ENCODE peak calls at places on chromosome 16, in five cellular contexts. One of them, this sample, is unnamed.

GRCh38 chr16:380837-381787 is 666 bp downstream of the PGAP6 start:
- DNase-seq in transverse colon: no peak
- DNase-seq in right atrium auricular region: no peak
- DNase-seq in ascending aorta: no peak
- DNase-seq in tibial nerve: no peak
- DNase-seq in this sample: no peak

GRCh38 chr16:88686439-88687253 is at the start of gene SNAI3:
- DNase-seq in transverse colon: peak; percentile 95
- DNase-seq in tibial nerve: peak; percentile 44
- DNase-seq in right atrium auricular region: peak; percentile 73
- DNase-seq in ascending aorta: no peak
- DNase-seq in this sample: no peak

GRCh38 chr16:720507-720989 is 398 bp upstream of the ANTKMT start:
- DNase-seq in tibial nerve: no peak
- DNase-seq in transverse colon: peak; percentile 46
- DNase-seq in ascending aorta: no peak
- DNase-seq in right atrium auricular region: no peak
- DNase-seq in this sample: no peak

GRCh38 chr16:593406-593805 is 3.5 kb downstream of the RAB40C start:
- DNase-seq in right atrium auricular region: no peak
- DNase-seq in tibial nerve: no peak
- DNase-seq in ascending aorta: no peak
- DNase-seq in transverse colon: peak; percentile 73
- DNase-seq in this sample: no peak

GRCh38 chr16:72637306-72637705 is 410.6 kb downstream of the ZFHX3 start:
- DNase-seq in right atrium auricular region: no peak
- DNase-seq in tibial nerve: no peak
- DNase-seq in transverse colon: no peak
- DNase-seq in ascending aorta: no peak
- DNase-seq in this sample: no peak

GRCh38 chr16:1308036-1308976 is 1.1 kb upstream of the UBE2I start:
- DNase-seq in ascending aorta: no peak
- DNase-seq in tibial nerve: no peak
- DNase-seq in right atrium auricular region: no peak
- DNase-seq in transverse colon: peak; percentile 37
- DNase-seq in this sample: no peak

GRCh38 chr16:68590201-68590994 is 51.3 kb downstream of the ZFP90 start:
- DNase-seq in tibial nerve: no peak
- DNase-seq in transverse colon: peak; percentile 66
- DNase-seq in right atrium auricular region: no peak
- DNase-seq in ascending aorta: no peak
- DNase-seq in this sample: no peak

GRCh38 chr16:76222087-76222486 is 55.1 kb upstream of the CNTNAP4 start:
- DNase-seq in ascending aorta: no peak
- DNase-seq in transverse colon: no peak
- DNase-seq in tibial nerve: no peak
- DNase-seq in right atrium auricular region: no peak
- DNase-seq in this sample: no peak

GRCh38 chr16:2986623-2987188 is 6.5 kb upstream of the PKMYT1 start:
- DNase-seq in ascending aorta: no peak
- DNase-seq in right atrium auricular region: no peak
- DNase-seq in transverse colon: no peak
- DNase-seq in tibial nerve: no peak
- DNase-seq in this sample: no peak

GRCh38 chr16:51382940-51383339 is 231.9 kb upstream of the SALL1 start:
- DNase-seq in ascending aorta: no peak
- DNase-seq in right atrium auricular region: no peak
- DNase-seq in transverse colon: no peak
- DNase-seq in tibial nerve: no peak
- DNase-seq in this sample: no peak

GRCh38 chr16:50712568-50712914 is 19.1 kb downstream of the NOD2 start:
- DNase-seq in tibial nerve: no peak
- DNase-seq in ascending aorta: no peak
- DNase-seq in right atrium auricular region: no peak
- DNase-seq in transverse colon: no peak
- DNase-seq in this sample: no peak

GRCh38 chr16:89695086-89695874 is 6.2 kb downstream of the SPATA2L start:
- DNase-seq in right atrium auricular region: no peak
- DNase-seq in transverse colon: no peak
- DNase-seq in tibial nerve: no peak
- DNase-seq in ascending aorta: no peak
- DNase-seq in this sample: no peak

GRCh38 chr16:87654826-87655225 is 52.5 kb downstream of the JPH3 start:
- DNase-seq in transverse colon: no peak
- DNase-seq in ascending aorta: no peak
- DNase-seq in right atrium auricular region: no peak
- DNase-seq in tibial nerve: no peak
- DNase-seq in this sample: no peak

GRCh38 chr16:89314357-89314756 is 96.9 kb downstream of the ZNF778 start:
- DNase-seq in right atrium auricular region: no peak
- DNase-seq in ascending aorta: no peak
- DNase-seq in tibial nerve: no peak
- DNase-seq in transverse colon: no peak
- DNase-seq in this sample: no peak

GRCh38 chr16:12482821-12483220 is 320.9 kb downstream of the CPPED1 start:
- DNase-seq in tibial nerve: no peak
- DNase-seq in transverse colon: no peak
- DNase-seq in ascending aorta: no peak
- DNase-seq in right atrium auricular region: no peak
- DNase-seq in this sample: no peak

GRCh38 chr16:53821957-53822625 is 118.1 kb downstream of the FTO start:
- DNase-seq in tibial nerve: no peak
- DNase-seq in transverse colon: no peak
- DNase-seq in right atrium auricular region: no peak
- DNase-seq in ascending aorta: no peak
- DNase-seq in this sample: no peak

GRCh38 chr16:66475232-66475631 is 48.1 kb downstream of the BEAN1 start:
- DNase-seq in tibial nerve: no peak
- DNase-seq in transverse colon: no peak
- DNase-seq in ascending aorta: no peak
- DNase-seq in right atrium auricular region: no peak
- DNase-seq in this sample: no peak

GRCh38 chr16:89172901-89173628 is 1.5 kb downstream of the CDH15 start:
- DNase-seq in ascending aorta: no peak
- DNase-seq in tibial nerve: no peak
- DNase-seq in transverse colon: no peak
- DNase-seq in right atrium auricular region: no peak
- DNase-seq in this sample: no peak

GRCh38 chr16:87854907-87855683 is 14.2 kb downstream of the SLC7A5 start:
- DNase-seq in right atrium auricular region: no peak
- DNase-seq in ascending aorta: no peak
- DNase-seq in tibial nerve: no peak
- DNase-seq in transverse colon: no peak
- DNase-seq in this sample: no peak

GRCh38 chr16:35908942-35909341 is 2449.5 kb downstream of the TP53TG3F start:
- DNase-seq in right atrium auricular region: no peak
- DNase-seq in transverse colon: no peak
- DNase-seq in ascending aorta: no peak
- DNase-seq in tibial nerve: no peak
- DNase-seq in this sample: no peak

GRCh38 chr16:81128726-81129524 is 32.7 kb upstream of the GCSH start:
- DNase-seq in transverse colon: no peak
- DNase-seq in right atrium auricular region: no peak
- DNase-seq in tibial nerve: no peak
- DNase-seq in ascending aorta: no peak
- DNase-seq in this sample: no peak

GRCh38 chr16:12431547-12431946 is 372.1 kb downstream of the CPPED1 start:
- DNase-seq in right atrium auricular region: no peak
- DNase-seq in ascending aorta: no peak
- DNase-seq in transverse colon: no peak
- DNase-seq in tibial nerve: no peak
- DNase-seq in this sample: no peak

GRCh38 chr16:11121083-11121482 is 134.9 kb downstream of the SOCS1 start:
- DNase-seq in right atrium auricular region: no peak
- DNase-seq in ascending aorta: no peak
- DNase-seq in transverse colon: no peak
- DNase-seq in tibial nerve: no peak
- DNase-seq in this sample: no peak

GRCh38 chr16:11118479-11118878 is 137.5 kb downstream of the SOCS1 start:
- DNase-seq in ascending aorta: no peak
- DNase-seq in tibial nerve: no peak
- DNase-seq in transverse colon: no peak
- DNase-seq in right atrium auricular region: no peak
- DNase-seq in this sample: no peak

GRCh38 chr16:11123666-11124065 is 132.3 kb downstream of the SOCS1 start:
- DNase-seq in transverse colon: no peak
- DNase-seq in tibial nerve: no peak
- DNase-seq in right atrium auricular region: no peak
- DNase-seq in ascending aorta: no peak
- DNase-seq in this sample: no peak

GRCh38 chr16:11125936-11126335 is 130.1 kb downstream of the SOCS1 start:
- DNase-seq in right atrium auricular region: no peak
- DNase-seq in transverse colon: no peak
- DNase-seq in tibial nerve: no peak
- DNase-seq in ascending aorta: no peak
- DNase-seq in this sample: no peak

DNA sequence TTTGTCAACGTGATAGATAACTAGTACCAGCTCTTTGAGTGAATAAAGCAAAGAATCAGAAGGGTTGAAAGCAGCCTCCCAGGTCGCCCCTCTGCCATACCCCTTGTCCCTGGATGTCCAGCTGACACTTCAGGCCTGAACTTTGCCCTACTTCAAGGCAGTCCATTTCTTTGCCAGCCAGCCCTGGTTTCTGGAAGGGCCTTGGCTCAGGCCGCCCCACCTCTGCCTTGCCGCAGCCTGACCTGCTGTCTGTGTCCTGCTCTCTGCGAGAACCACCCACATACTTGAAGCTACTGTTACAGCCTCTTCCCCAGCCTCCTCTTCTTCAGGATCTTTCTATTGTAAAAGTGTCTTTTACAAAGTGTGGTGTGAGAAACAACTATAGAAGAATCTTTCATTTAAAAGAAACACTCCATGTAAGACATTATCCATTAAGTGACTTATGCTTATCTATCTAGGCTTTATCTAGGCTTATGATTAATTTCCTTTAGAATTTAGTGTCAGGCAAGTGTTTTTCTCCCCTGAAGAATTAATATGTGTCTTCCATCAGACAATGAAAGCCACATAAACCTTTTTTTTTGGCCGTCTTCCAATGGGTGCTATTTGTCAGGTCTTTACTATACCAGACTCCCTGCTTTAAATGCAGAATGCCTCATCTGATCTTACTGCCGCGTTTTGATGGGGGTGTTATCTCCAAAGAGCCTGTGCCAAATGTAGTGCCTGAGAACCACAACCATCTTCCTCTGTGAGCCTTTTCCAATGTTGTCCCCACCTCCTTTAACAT is 133.9 kb downstream of the SOCS1 start:
- DNase-seq in ascending aorta: no peak
- DNase-seq in tibial nerve: no peak
- DNase-seq in transverse colon: no peak
- DNase-seq in right atrium auricular region: no peak
- DNase-seq in this sample: no peak
- TF ChIP-seq CTCF in ascending aorta: no peak
- TF ChIP-seq CTCF in tibial nerve: no peak
- TF ChIP-seq CTCF in transverse colon: no peak
- TF ChIP-seq CTCF in right atrium auricular region: no peak
- TF ChIP-seq CTCF in this sample: no peak

GRCh38 chr16:28590384-28591340 is 6.2 kb downstream of the SULT1A2 start:
- DNase-seq in ascending aorta: no peak
- DNase-seq in tibial nerve: no peak
- DNase-seq in right atrium auricular region: no peak
- DNase-seq in transverse colon: no peak
- DNase-seq in this sample: no peak

GRCh38 chr16:28589069-28589468 is 7.8 kb downstream of the SULT1A2 start:
- DNase-seq in right atrium auricular region: no peak
- DNase-seq in ascending aorta: no peak
- DNase-seq in tibial nerve: no peak
- DNase-seq in transverse colon: no peak
- DNase-seq in this sample: no peak

GRCh38 chr16:28589930-28590329 is 6.9 kb downstream of the SULT1A2 start:
- DNase-seq in ascending aorta: no peak
- DNase-seq in right atrium auricular region: no peak
- DNase-seq in tibial nerve: no peak
- DNase-seq in transverse colon: no peak
- DNase-seq in this sample: no peak

GRCh38 chr16:28585674-28586073 is 11.2 kb downstream of the SULT1A2 start:
- DNase-seq in right atrium auricular region: no peak
- DNase-seq in tibial nerve: no peak
- DNase-seq in transverse colon: peak; percentile 64
- DNase-seq in ascending aorta: no peak
- DNase-seq in this sample: no peak

DNA sequence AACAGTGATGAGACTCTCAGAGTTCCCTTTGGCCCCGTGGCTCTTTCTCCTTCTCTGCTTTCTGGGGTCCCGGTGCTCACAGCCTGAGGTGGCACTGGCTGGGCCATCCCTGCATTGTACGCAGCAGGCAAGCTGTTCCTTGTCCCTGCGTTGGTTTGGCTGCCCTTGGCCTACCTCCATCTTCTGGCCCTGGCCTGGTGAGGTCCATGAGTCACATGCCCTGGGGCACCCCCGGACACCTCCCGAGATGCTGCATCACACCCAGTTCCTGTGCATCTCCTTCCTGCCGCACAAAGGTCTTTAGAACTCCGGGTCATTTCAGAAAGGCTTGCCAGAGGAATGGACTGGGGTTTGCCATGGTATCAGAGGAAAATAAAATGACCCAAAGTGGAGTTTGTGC is 9.5 kb downstream of the SULT1A2 start:
- DNase-seq in right atrium auricular region: no peak
- DNase-seq in ascending aorta: no peak
- DNase-seq in transverse colon: no peak
- DNase-seq in tibial nerve: no peak
- DNase-seq in this sample: no peak
- H3K27ac ChIP-seq in right atrium auricular region: no peak overlapping the region
- H3K27ac ChIP-seq in ascending aorta: no peak overlapping the region
- H3K27ac ChIP-seq in transverse colon: no peak overlapping the region
- H3K27ac ChIP-seq in tibial nerve: no peak overlapping the region
- H3K27ac ChIP-seq in this sample: no peak overlapping the region

DNA sequence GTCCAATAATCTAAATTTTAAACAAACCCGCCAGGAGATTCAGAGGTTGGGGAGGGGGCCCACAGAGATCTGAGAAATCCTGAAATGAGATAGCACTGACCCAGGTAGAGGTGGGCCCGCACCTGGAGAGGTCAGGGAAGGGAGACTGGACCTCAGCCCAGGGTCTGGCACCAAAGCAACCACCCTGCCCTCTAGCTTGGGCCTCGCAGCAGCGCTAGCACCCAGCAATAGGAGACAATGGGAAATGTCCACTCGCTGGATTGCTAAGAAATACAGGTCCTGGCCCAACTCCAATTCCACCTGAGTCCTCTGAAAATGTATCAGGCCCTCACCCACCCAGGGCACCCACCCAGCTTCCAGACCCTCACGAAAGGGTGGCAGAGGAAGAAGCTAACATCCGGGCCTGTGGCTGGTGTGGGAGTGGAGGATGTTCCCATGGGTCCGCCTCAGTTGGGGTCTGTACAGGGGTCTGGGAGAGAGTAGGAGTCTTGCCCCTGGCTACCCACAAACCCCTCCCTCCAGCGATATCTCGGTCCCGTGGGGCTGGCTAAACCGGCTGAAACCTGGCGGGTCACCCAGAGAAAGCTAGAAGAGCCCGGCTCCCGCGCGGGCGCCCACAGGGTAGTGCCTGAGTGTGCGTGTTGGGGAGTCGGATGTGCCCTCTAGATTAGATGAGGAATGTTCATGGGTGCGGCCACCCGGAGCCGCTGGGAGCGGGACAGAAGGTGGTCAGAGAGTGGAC is 1.1 kb downstream of the PLLP start:
- DNase-seq in tibial nerve: no peak
- DNase-seq in right atrium auricular region: no peak
- DNase-seq in ascending aorta: no peak
- DNase-seq in transverse colon: no peak
- DNase-seq in this sample: no peak
- H3K4me3 ChIP-seq in tibial nerve: peak overlapping the region; percentile 56
- H3K4me3 ChIP-seq in right atrium auricular region: no peak overlapping the region
- H3K4me3 ChIP-seq in ascending aorta: peak overlapping the region; percentile 49
- H3K4me3 ChIP-seq in transverse colon: peak overlapping the region; percentile 60
- H3K4me3 ChIP-seq in this sample: no peak overlapping the region

GRCh38 chr16:84529607-84530006 is 25.1 kb upstream of the MEAK7 start:
- DNase-seq in tibial nerve: no peak
- DNase-seq in transverse colon: no peak
- DNase-seq in right atrium auricular region: no peak
- DNase-seq in ascending aorta: no peak
- DNase-seq in this sample: no peak
- TF ChIP-seq CTCF in tibial nerve: no peak
- TF ChIP-seq CTCF in transverse colon: no peak
- TF ChIP-seq CTCF in right atrium auricular region: no peak
- TF ChIP-seq CTCF in ascending aorta: no peak
- TF ChIP-seq CTCF in this sample: no peak

This sample was measured in thoracic aorta.